ENCODE peak calls at places on chromosomes 13 and 19, in seven cellular contexts. One of them, this sample, is unnamed. For H3K36me3, the result is how much of the 10 kb centered on the place peaks cover.

GRCh38 chr19:56538761-56539263 is at the start of gene ZFP28:
- DNase-seq in brain microvascular endothelial cell: no peak
- DNase-seq in heart left ventricle: peak
- DNase-seq in GM23338: peak
- DNase-seq in pancreas: peak
- DNase-seq in Peyer's patch: peak
- DNase-seq in CD8-positive, alpha-beta T cell: no peak
- DNase-seq in this sample: peak

GRCh38 chr19:10701955-10702307 is 692 bp downstream of the QTRT1 start:
- DNase-seq in brain microvascular endothelial cell: no peak
- DNase-seq in heart left ventricle: no peak
- DNase-seq in GM23338: peak
- DNase-seq in pancreas: peak
- DNase-seq in Peyer's patch: peak
- DNase-seq in CD8-positive, alpha-beta T cell: no peak
- DNase-seq in this sample: no peak

GRCh38 chr19:28234637-28235036 is 978.3 kb downstream of the UQCRFS1 start:
- DNase-seq in brain microvascular endothelial cell: peak
- DNase-seq in heart left ventricle: no peak
- DNase-seq in GM23338: peak
- DNase-seq in pancreas: no peak
- DNase-seq in Peyer's patch: no peak
- DNase-seq in CD8-positive, alpha-beta T cell: no peak
- DNase-seq in this sample: no peak

GRCh38 chr13:104320446-104320845 is 1254.2 kb upstream of the SLC10A2 start:
- DNase-seq in brain microvascular endothelial cell: peak
- DNase-seq in heart left ventricle: no peak
- DNase-seq in GM23338: no peak
- DNase-seq in pancreas: no peak
- DNase-seq in Peyer's patch: no peak
- DNase-seq in CD8-positive, alpha-beta T cell: no peak
- DNase-seq in this sample: no peak

GRCh38 chr13:41306271-41307150 is 4.6 kb upstream of the NAA16 start:
- DNase-seq in brain microvascular endothelial cell: peak
- DNase-seq in heart left ventricle: no peak
- DNase-seq in GM23338: no peak
- DNase-seq in pancreas: peak
- DNase-seq in Peyer's patch: no peak
- DNase-seq in CD8-positive, alpha-beta T cell: no peak
- DNase-seq in this sample: no peak

GRCh38 chr13:51479199-51479523 is 26.3 kb upstream of the INTS6 start:
- DNase-seq in brain microvascular endothelial cell: no peak
- DNase-seq in heart left ventricle: no peak
- DNase-seq in GM23338: no peak
- DNase-seq in pancreas: no peak
- DNase-seq in Peyer's patch: no peak
- DNase-seq in CD8-positive, alpha-beta T cell: no peak
- DNase-seq in this sample: no peak

GRCh38 chr13:73365240-73365639 is 306.4 kb downstream of the KLF5 start:
- DNase-seq in brain microvascular endothelial cell: no peak
- DNase-seq in heart left ventricle: no peak
- DNase-seq in GM23338: no peak
- DNase-seq in pancreas: no peak
- DNase-seq in Peyer's patch: no peak
- DNase-seq in CD8-positive, alpha-beta T cell: no peak
- DNase-seq in this sample: no peak

GRCh38 chr19:15635016-15635805 is 5.5 kb upstream of the CYP4F3 start:
- DNase-seq in brain microvascular endothelial cell: no peak
- DNase-seq in heart left ventricle: no peak
- DNase-seq in GM23338: no peak
- DNase-seq in pancreas: no peak
- DNase-seq in Peyer's patch: no peak
- DNase-seq in CD8-positive, alpha-beta T cell: no peak
- DNase-seq in this sample: no peak

GRCh38 chr13:63050287-63050686 is 1634.6 kb upstream of the PCDH20 start:
- DNase-seq in brain microvascular endothelial cell: no peak
- DNase-seq in heart left ventricle: no peak
- DNase-seq in GM23338: no peak
- DNase-seq in pancreas: no peak
- DNase-seq in Peyer's patch: no peak
- DNase-seq in CD8-positive, alpha-beta T cell: no peak
- DNase-seq in this sample: no peak

GRCh38 chr13:77776704-77777103 is 79.2 kb downstream of the SLAIN1 start:
- DNase-seq in brain microvascular endothelial cell: no peak
- DNase-seq in heart left ventricle: no peak
- DNase-seq in GM23338: no peak
- DNase-seq in pancreas: no peak
- DNase-seq in Peyer's patch: no peak
- DNase-seq in CD8-positive, alpha-beta T cell: no peak
- DNase-seq in this sample: no peak

GRCh38 chr13:82905071-82905470 is 977.2 kb downstream of the SLITRK1 start:
- DNase-seq in brain microvascular endothelial cell: no peak
- DNase-seq in heart left ventricle: no peak
- DNase-seq in GM23338: no peak
- DNase-seq in pancreas: no peak
- DNase-seq in Peyer's patch: no peak
- DNase-seq in CD8-positive, alpha-beta T cell: no peak
- DNase-seq in this sample: no peak

GRCh38 chr13:84684048-84684662 is 801.9 kb upstream of the SLITRK1 start:
- DNase-seq in brain microvascular endothelial cell: no peak
- DNase-seq in heart left ventricle: peak
- DNase-seq in GM23338: no peak
- DNase-seq in pancreas: no peak
- DNase-seq in Peyer's patch: no peak
- DNase-seq in CD8-positive, alpha-beta T cell: no peak
- DNase-seq in this sample: no peak

GRCh38 chr13:41610426-41610825 is 153.1 kb downstream of the RGCC start:
- DNase-seq in brain microvascular endothelial cell: peak
- DNase-seq in heart left ventricle: peak
- DNase-seq in GM23338: no peak
- DNase-seq in pancreas: no peak
- DNase-seq in Peyer's patch: no peak
- DNase-seq in CD8-positive, alpha-beta T cell: no peak
- DNase-seq in this sample: no peak

GRCh38 chr19:29415507-29415906 is 110.3 kb upstream of the VSTM2B start:
- DNase-seq in brain microvascular endothelial cell: no peak
- DNase-seq in heart left ventricle: no peak
- DNase-seq in GM23338: peak
- DNase-seq in pancreas: no peak
- DNase-seq in Peyer's patch: no peak
- DNase-seq in CD8-positive, alpha-beta T cell: no peak
- DNase-seq in this sample: no peak

GRCh38 chr19:4369109-4369887 is 25.9 kb downstream of the MPND start:
- DNase-seq in brain microvascular endothelial cell: no peak
- DNase-seq in heart left ventricle: peak
- DNase-seq in GM23338: peak
- DNase-seq in pancreas: peak
- DNase-seq in Peyer's patch: peak
- DNase-seq in CD8-positive, alpha-beta T cell: peak
- DNase-seq in this sample: peak

GRCh38 chr19:10118960-10119359 is 739 bp downstream of the EIF3G start:
- DNase-seq in brain microvascular endothelial cell: no peak
- DNase-seq in heart left ventricle: no peak
- DNase-seq in GM23338: peak
- DNase-seq in pancreas: peak
- DNase-seq in Peyer's patch: no peak
- DNase-seq in CD8-positive, alpha-beta T cell: no peak
- DNase-seq in this sample: no peak

GRCh38 chr19:38213911-38214625 is 10.0 kb downstream of the DPF1 start:
- DNase-seq in brain microvascular endothelial cell: peak
- DNase-seq in heart left ventricle: no peak
- DNase-seq in GM23338: peak
- DNase-seq in pancreas: no peak
- DNase-seq in Peyer's patch: no peak
- DNase-seq in CD8-positive, alpha-beta T cell: peak
- DNase-seq in this sample: peak

DNA sequence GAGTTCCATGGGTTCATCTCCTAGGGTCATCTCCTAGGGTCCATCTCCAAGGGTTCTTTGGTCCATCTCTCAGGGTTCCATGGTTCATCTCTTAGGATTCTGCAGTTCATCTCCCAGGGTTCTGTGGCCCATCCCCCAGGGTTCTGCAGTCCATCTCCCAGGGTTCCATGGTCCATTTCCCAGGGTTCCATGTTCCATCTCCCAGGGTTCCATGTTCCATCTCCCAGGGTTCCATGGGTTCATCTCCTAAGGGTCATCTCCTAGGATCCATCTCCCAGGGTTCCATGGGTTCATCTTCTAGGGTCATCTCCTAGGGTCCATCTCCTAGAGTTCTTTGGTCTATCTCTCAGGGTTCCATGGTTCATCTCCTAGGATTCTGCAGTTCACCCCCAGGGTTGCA is 4.9 kb downstream of the TMEM59L start:
- DNase-seq in brain microvascular endothelial cell: no peak
- DNase-seq in heart left ventricle: no peak
- DNase-seq in GM23338: no peak
- DNase-seq in pancreas: no peak
- DNase-seq in Peyer's patch: no peak
- DNase-seq in CD8-positive, alpha-beta T cell: no peak
- DNase-seq in this sample: no peak
- H3K36me3 ChIP-seq in brain microvascular endothelial cell: under half
- H3K36me3 ChIP-seq in heart left ventricle: under half
- H3K36me3 ChIP-seq in GM23338: under half
- H3K36me3 ChIP-seq in pancreas: under half
- H3K36me3 ChIP-seq in Peyer's patch: under half
- H3K36me3 ChIP-seq in CD8-positive, alpha-beta T cell: under half
- H3K36me3 ChIP-seq in this sample: under half

GRCh38 chr13:98467263-98467985 is 109.5 kb downstream of the STK24 start:
- DNase-seq in brain microvascular endothelial cell: no peak
- DNase-seq in heart left ventricle: no peak
- DNase-seq in GM23338: no peak
- DNase-seq in pancreas: no peak
- DNase-seq in Peyer's patch: no peak
- DNase-seq in CD8-positive, alpha-beta T cell: no peak
- DNase-seq in this sample: no peak

GRCh38 chr13:98470920-98471319 is 106.0 kb downstream of the STK24 start:
- DNase-seq in brain microvascular endothelial cell: no peak
- DNase-seq in heart left ventricle: no peak
- DNase-seq in GM23338: no peak
- DNase-seq in pancreas: no peak
- DNase-seq in Peyer's patch: no peak
- DNase-seq in CD8-positive, alpha-beta T cell: no peak
- DNase-seq in this sample: no peak

GRCh38 chr13:98466634-98467236 is 110.2 kb downstream of the STK24 start:
- DNase-seq in brain microvascular endothelial cell: peak
- DNase-seq in heart left ventricle: no peak
- DNase-seq in GM23338: peak
- DNase-seq in pancreas: peak
- DNase-seq in Peyer's patch: peak
- DNase-seq in CD8-positive, alpha-beta T cell: no peak
- DNase-seq in this sample: no peak

GRCh38 chr13:98468352-98468751 is 108.6 kb downstream of the STK24 start:
- DNase-seq in brain microvascular endothelial cell: no peak
- DNase-seq in heart left ventricle: no peak
- DNase-seq in GM23338: no peak
- DNase-seq in pancreas: no peak
- DNase-seq in Peyer's patch: no peak
- DNase-seq in CD8-positive, alpha-beta T cell: no peak
- DNase-seq in this sample: no peak

DNA sequence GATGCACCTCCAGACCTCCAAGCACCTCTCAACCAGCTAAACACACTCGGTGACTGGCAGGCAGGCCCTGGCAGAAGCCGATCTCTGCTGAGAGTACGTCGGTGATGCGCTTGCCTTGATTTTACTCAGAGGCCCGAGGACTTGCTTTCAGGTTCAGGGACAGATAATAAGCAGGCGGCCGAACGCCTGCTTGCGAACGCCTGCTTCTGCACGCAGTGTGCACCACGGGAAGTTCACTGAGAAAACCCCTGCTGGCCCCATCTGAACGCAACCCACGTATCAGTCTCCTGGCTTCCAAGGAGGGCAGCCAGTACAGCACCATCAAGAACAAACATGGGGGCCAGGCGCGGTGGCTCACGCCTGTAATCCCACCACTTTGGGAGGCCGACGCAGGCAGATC is 108.0 kb downstream of the STK24 start:
- DNase-seq in brain microvascular endothelial cell: no peak
- DNase-seq in heart left ventricle: no peak
- DNase-seq in GM23338: no peak
- DNase-seq in pancreas: no peak
- DNase-seq in Peyer's patch: no peak
- DNase-seq in CD8-positive, alpha-beta T cell: no peak
- DNase-seq in this sample: no peak
- H3K27ac ChIP-seq in brain microvascular endothelial cell: no peak
- H3K27ac ChIP-seq in heart left ventricle: no peak
- H3K27ac ChIP-seq in GM23338: no peak
- H3K27ac ChIP-seq in pancreas: no peak
- H3K27ac ChIP-seq in Peyer's patch: no peak
- H3K27ac ChIP-seq in CD8-positive, alpha-beta T cell: no peak
- H3K27ac ChIP-seq in this sample: no peak

GRCh38 chr19:40253611-40254092 is 27.2 kb upstream of the CCNP start:
- DNase-seq in brain microvascular endothelial cell: no peak
- DNase-seq in heart left ventricle: no peak
- DNase-seq in GM23338: no peak
- DNase-seq in pancreas: no peak
- DNase-seq in Peyer's patch: no peak
- DNase-seq in CD8-positive, alpha-beta T cell: no peak
- DNase-seq in this sample: no peak
- H3K36me3 ChIP-seq in brain microvascular endothelial cell: under half
- H3K36me3 ChIP-seq in heart left ventricle: half or more
- H3K36me3 ChIP-seq in GM23338: under half
- H3K36me3 ChIP-seq in pancreas: under half
- H3K36me3 ChIP-seq in Peyer's patch: under half
- H3K36me3 ChIP-seq in CD8-positive, alpha-beta T cell: under half
- H3K36me3 ChIP-seq in this sample: under half

DNA sequence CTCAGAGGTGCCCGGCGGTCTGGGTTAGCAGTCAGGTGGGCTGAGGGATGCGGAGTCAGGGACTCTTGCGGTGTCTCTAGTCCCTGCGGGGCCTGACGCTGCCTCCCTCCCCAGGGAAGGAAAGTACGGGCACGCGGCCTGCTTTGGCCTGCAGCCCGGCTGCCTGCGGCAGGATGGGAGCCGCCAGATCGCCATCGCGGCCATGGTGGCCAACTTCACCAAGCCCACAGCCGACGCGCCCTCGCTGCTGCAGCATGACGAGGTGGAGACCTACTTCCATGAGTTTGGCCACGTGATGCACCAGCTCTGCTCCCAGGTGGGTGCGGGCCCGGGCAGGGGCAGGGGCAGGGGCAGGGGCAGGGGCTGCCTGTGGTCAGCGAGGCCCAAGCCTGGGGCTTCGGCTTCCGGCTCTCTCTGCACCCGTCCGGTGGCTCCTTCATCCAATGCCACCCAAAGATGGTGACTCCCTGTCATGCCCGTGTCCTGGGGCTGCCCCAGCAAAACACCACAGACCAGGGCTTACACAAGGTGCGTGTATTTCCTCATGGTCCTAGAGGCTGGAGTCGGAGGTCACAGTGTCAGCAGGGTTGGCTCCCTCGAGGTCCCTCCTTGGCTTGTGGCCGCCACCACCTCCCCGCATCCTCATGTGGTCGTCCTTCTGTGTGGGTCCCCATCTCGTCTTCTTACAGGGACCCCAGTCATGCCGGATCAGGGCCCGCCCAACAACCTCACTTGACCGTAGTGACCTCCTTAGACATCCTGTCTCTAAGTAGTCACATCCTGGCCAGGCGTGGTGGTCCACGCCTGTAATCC is 11.3 kb upstream of the ZNF554 start:
- DNase-seq in brain microvascular endothelial cell: no peak
- DNase-seq in heart left ventricle: no peak
- DNase-seq in GM23338: no peak
- DNase-seq in pancreas: no peak
- DNase-seq in Peyer's patch: no peak
- DNase-seq in CD8-positive, alpha-beta T cell: no peak
- DNase-seq in this sample: no peak
- H3K27ac ChIP-seq in brain microvascular endothelial cell: no peak
- H3K27ac ChIP-seq in heart left ventricle: no peak
- H3K27ac ChIP-seq in GM23338: no peak
- H3K27ac ChIP-seq in pancreas: no peak
- H3K27ac ChIP-seq in Peyer's patch: no peak
- H3K27ac ChIP-seq in CD8-positive, alpha-beta T cell: no peak
- H3K27ac ChIP-seq in this sample: no peak